ENCODE peak calls at places on chromosomes 3 and 15, in nine cellular contexts. Y is AG04450; M is SHP77; I is activated CD4-positive, alpha-beta T cell treated with anti-CD3 and anti-CD28 coated beads for 48 hours; P is A549; O is natural killer cell; R is HT1080; E is mucosa of gallbladder; K is GM06990. F is an unnamed sample.

GRCh38 chr15:69997701-69998273 is 99.9 kb downstream of the TLE3 start:
- DNase-seq in Y (no peak), M (peak), I (no peak), P (no peak), O (no peak), R (peak), E (peak), K (no peak), F (no peak)

GRCh38 chr15:100348578-100348977 is 6.8 kb upstream of the ADAMTS17 start:
- DNase-seq in Y (no peak), M (no peak), I (no peak), P (no peak), O (no peak), R (no peak), E (no peak), K (no peak), F (no peak)

GRCh38 chr3:97009427-97010019 is 195.1 kb downstream of the EPHA6 start:
- DNase-seq in Y (no peak), M (peak), I (no peak), P (no peak), O (no peak), R (no peak), E (no peak), K (no peak), F (no peak)

GRCh38 chr3:173397161-173398110 is at the start of gene NLGN1:
- DNase-seq in Y (peak), M (peak), I (peak), P (no peak), O (peak), R (peak), E (peak), K (no peak), F (peak)

GRCh38 chr3:11696054-11696453 is 52.3 kb upstream of the VGLL4 start:
- DNase-seq in Y (no peak), M (no peak), I (no peak), P (no peak), O (no peak), R (no peak), E (no peak), K (no peak), F (no peak)

GRCh38 chr15:41971089-41971892 is 1.1 kb downstream of the EHD4 start:
- DNase-seq in Y (no peak), M (peak), I (peak), P (peak), O (peak), R (peak), E (peak), K (peak), F (peak)

GRCh38 chr15:60573936-60574335 is 95.0 kb upstream of the ICE2 start:
- DNase-seq in Y (no peak), M (no peak), I (peak), P (no peak), O (no peak), R (no peak), E (no peak), K (peak), F (no peak)

GRCh38 chr3:142319094-142319493 is 93.7 kb upstream of the GK5 start:
- DNase-seq in Y (no peak), M (no peak), I (no peak), P (no peak), O (no peak), R (peak), E (no peak), K (no peak), F (no peak)

GRCh38 chr3:113844622-113845222 is 6.1 kb downstream of the GRAMD1C start:
- DNase-seq in Y (no peak), M (peak), I (no peak), P (peak), O (no peak), R (peak), E (no peak), K (no peak), F (peak)

GRCh38 chr3:2623463-2623862 is 486.7 kb downstream of the IL5RA start:
- DNase-seq in Y (no peak), M (no peak), I (no peak), P (no peak), O (no peak), R (peak), E (no peak), K (no peak), F (no peak)

GRCh38 chr15:77851086-77851485 is 218.4 kb upstream of the LINGO1 start:
- DNase-seq in Y (no peak), M (no peak), I (no peak), P (no peak), O (no peak), R (no peak), E (no peak), K (no peak), F (no peak)

GRCh38 chr15:56918907-56919707 is 663 bp downstream of the TCF12 start:
- DNase-seq in Y (no peak), M (peak), I (peak), P (peak), O (peak), R (peak), E (peak), K (peak), F (peak)

GRCh38 chr3:169264711-169265110 is 398.8 kb downstream of the MECOM start:
- DNase-seq in Y (no peak), M (peak), I (no peak), P (no peak), O (no peak), R (peak), E (peak), K (no peak), F (no peak)

GRCh38 chr3:93843981-93844380 is 129.7 kb downstream of the PROS1 start:
- DNase-seq in Y (peak), M (no peak), I (no peak), P (no peak), O (no peak), R (peak), E (no peak), K (no peak), F (no peak)

GRCh38 chr3:4460334-4460733 is 6.7 kb downstream of the SUMF1 start:
- DNase-seq in Y (no peak), M (no peak), I (no peak), P (no peak), O (no peak), R (no peak), E (no peak), K (no peak), F (no peak)

GRCh38 chr3:48243886-48244285 is 3.0 kb downstream of the ZNF589 start:
- DNase-seq in Y (no peak), M (no peak), I (no peak), P (no peak), O (no peak), R (no peak), E (no peak), K (no peak), F (no peak)

GRCh38 chr3:55296035-55296434 is 191.1 kb downstream of the WNT5A start:
- DNase-seq in Y (no peak), M (no peak), I (no peak), P (no peak), O (no peak), R (no peak), E (no peak), K (no peak), F (no peak)

GRCh38 chr3:82506204-82506603 is 744.8 kb upstream of the GBE1 start:
- DNase-seq in Y (no peak), M (no peak), I (no peak), P (no peak), O (no peak), R (no peak), E (no peak), K (no peak), F (no peak)

GRCh38 chr3:170811515-170811914 is 58.5 kb downstream of the RPL22L1 start:
- DNase-seq in Y (no peak), M (no peak), I (no peak), P (no peak), O (no peak), R (peak), E (no peak), K (no peak), F (no peak)

GRCh38 chr3:46542344-46542743 is 23.8 kb downstream of the LRRC2 start:
- DNase-seq in Y (no peak), M (no peak), I (no peak), P (no peak), O (no peak), R (peak), E (no peak), K (no peak), F (no peak)

GRCh38 chr15:82158811-82159210 is 103.7 kb downstream of the EFL1 start:
- DNase-seq in Y (no peak), M (no peak), I (no peak), P (no peak), O (no peak), R (peak), E (no peak), K (no peak), F (no peak)

GRCh38 chr3:188936597-188937107 is 235.1 kb upstream of the TPRG1 start:
- DNase-seq in Y (no peak), M (no peak), I (no peak), P (no peak), O (no peak), R (no peak), E (no peak), K (no peak), F (no peak)

GRCh38 chr3:114152519-114153151 is 26.2 kb downstream of the DRD3 start:
- DNase-seq in Y (peak), M (peak), I (peak), P (peak), O (peak), R (peak), E (peak), K (peak), F (peak)

GRCh38 chr3:129596194-129597086 is 10.0 kb downstream of the PLXND1 start:
- DNase-seq in Y (peak), M (peak), I (no peak), P (no peak), O (no peak), R (peak), E (peak), K (no peak), F (no peak)

GRCh38 chr15:72086010-72086697 is 31.8 kb downstream of the MYO9A start:
- DNase-seq in Y (no peak), M (no peak), I (no peak), P (no peak), O (no peak), R (no peak), E (peak), K (no peak), F (no peak)

GRCh38 chr3:11199902-11200678 is 45.8 kb downstream of the HRH1 start:
- DNase-seq in Y (no peak), M (no peak), I (no peak), P (no peak), O (no peak), R (peak), E (no peak), K (no peak), F (no peak)

GRCh38 chr3:45611619-45612018 is 17.1 kb downstream of the LIMD1 start:
- DNase-seq in Y (no peak), M (peak), I (no peak), P (no peak), O (no peak), R (peak), E (no peak), K (peak), F (no peak)

GRCh38 chr3:37904614-37905047 is 43.0 kb downstream of the CTDSPL start:
- DNase-seq in Y (no peak), M (no peak), I (no peak), P (no peak), O (no peak), R (peak), E (no peak), K (no peak), F (no peak)